ENCODE peak calls at places on chromosomes 6 and 20, in eight cellular contexts. L is HEK293T; G is HTR-8/SVneo; A is smooth muscle cell of the brain vasculature; V is D341Med; C is left ventricle myocardium superior; E is substantia nigra; F is activated CD4-positive, alpha-beta T cell treated with anti-CD3 and anti-CD28 coated beads for 36 hours. O is an unnamed sample.

GRCh38 chr6:31299511-31299910 is 27.6 kb upstream of the HLA-C start:
- DNase-seq in L (no peak), G (no peak), A (no peak), V (peak), C (no peak), E (no peak), F (no peak), O (no peak)

GRCh38 chr6:25083784-25084507 is 148.2 kb upstream of the RIPOR2 start:
- DNase-seq in L (no peak), G (no peak), A (no peak), V (no peak), C (no peak), E (no peak), F (no peak), O (no peak)

GRCh38 chr20:48584391-48585249 is 243.2 kb downstream of the PREX1 start:
- DNase-seq in L (peak), G (no peak), A (no peak), V (no peak), C (no peak), E (no peak), F (no peak), O (no peak)

GRCh38 chr6:12354499-12354898 is 64.3 kb downstream of the EDN1 start:
- DNase-seq in L (no peak), G (no peak), A (peak), V (no peak), C (no peak), E (no peak), F (no peak), O (peak)

GRCh38 chr6:167093922-167094432 is 28.9 kb upstream of the CCR6 start:
- DNase-seq in L (no peak), G (no peak), A (no peak), V (no peak), C (peak), E (no peak), F (peak), O (no peak)

GRCh38 chr6:119736680-119737079 is 387.1 kb upstream of the MAN1A1 start:
- DNase-seq in L (no peak), G (no peak), A (no peak), V (no peak), C (no peak), E (no peak), F (no peak), O (no peak)

GRCh38 chr6:34384305-34385153 is 7.9 kb downstream of the NUDT3 start:
- DNase-seq in L (no peak), G (no peak), A (no peak), V (no peak), C (no peak), E (no peak), F (no peak), O (no peak)

GRCh38 chr20:5215592-5216304 is 88.9 kb downstream of the CDS2 start:
- DNase-seq in L (no peak), G (no peak), A (no peak), V (no peak), C (no peak), E (no peak), F (no peak), O (no peak)

GRCh38 chr6:111242452-111242851 is 155.1 kb downstream of the SLC16A10 start:
- DNase-seq in L (no peak), G (peak), A (no peak), V (no peak), C (no peak), E (no peak), F (no peak), O (peak)

GRCh38 chr6:138087549-138087948 is 19.7 kb downstream of the PERP start:
- DNase-seq in L (no peak), G (no peak), A (no peak), V (no peak), C (no peak), E (no peak), F (no peak), O (no peak)

GRCh38 chr6:159168536-159169192 is 536 bp upstream of the FNDC1 start:
- DNase-seq in L (peak), G (peak), A (no peak), V (peak), C (peak), E (no peak), F (peak), O (no peak)

GRCh38 chr6:142756215-142756630 is 188.8 kb downstream of the HIVEP2 start:
- DNase-seq in L (no peak), G (peak), A (no peak), V (no peak), C (no peak), E (no peak), F (no peak), O (peak)

GRCh38 chr6:37251211-37251610 is 6.4 kb upstream of the TBC1D22B start:
- DNase-seq in L (no peak), G (no peak), A (no peak), V (no peak), C (no peak), E (no peak), F (no peak), O (no peak)

GRCh38 chr6:62150048-62150663 is 135.9 kb downstream of the KHDRBS2 start:
- DNase-seq in L (peak), G (peak), A (no peak), V (peak), C (no peak), E (peak), F (peak), O (no peak)

GRCh38 chr6:13641315-13641714 is 26.2 kb downstream of the NOL7 start:
- DNase-seq in L (no peak), G (no peak), A (no peak), V (no peak), C (no peak), E (no peak), F (no peak), O (no peak)

GRCh38 chr6:26216886-26217713 is 129.9 kb downstream of the HFE start:
- DNase-seq in L (no peak), G (no peak), A (no peak), V (peak), C (peak), E (peak), F (peak), O (peak)

GRCh38 chr20:45968081-45968671 is 3.8 kb downstream of the ZNF335 start:
- DNase-seq in L (no peak), G (no peak), A (no peak), V (no peak), C (peak), E (no peak), F (no peak), O (peak)

GRCh38 chr6:24458937-24459336 is 30.4 kb downstream of the GPLD1 start:
- DNase-seq in L (no peak), G (no peak), A (no peak), V (no peak), C (no peak), E (no peak), F (no peak), O (no peak)

GRCh38 chr6:81204741-81205140 is 547.7 kb downstream of the TENT5A start:
- DNase-seq in L (no peak), G (no peak), A (no peak), V (no peak), C (no peak), E (no peak), F (no peak), O (peak)

GRCh38 chr20:32564921-32565734 is 20.0 kb downstream of the NOL4L start:
- DNase-seq in L (no peak), G (no peak), A (no peak), V (no peak), C (peak), E (peak), F (no peak), O (no peak)

GRCh38 chr6:143059616-143060353 is 904 bp upstream of the AIG1 start:
- DNase-seq in L (no peak), G (peak), A (no peak), V (no peak), C (no peak), E (no peak), F (peak), O (peak)

GRCh38 chr6:131112252-131112651 is 23.0 kb upstream of the AKAP7 start:
- DNase-seq in L (no peak), G (no peak), A (no peak), V (no peak), C (no peak), E (no peak), F (no peak), O (no peak)

GRCh38 chr6:5562277-5562676 is 301.0 kb downstream of the FARS2 start:
- DNase-seq in L (no peak), G (no peak), A (no peak), V (no peak), C (no peak), E (no peak), F (no peak), O (no peak)

GRCh38 chr20:23358923-23359572 is 2.9 kb upstream of the GZF1 start:
- DNase-seq in L (no peak), G (no peak), A (no peak), V (no peak), C (no peak), E (no peak), F (no peak), O (no peak)

GRCh38 chr20:57450419-57450818 is 59.2 kb downstream of the RBM38 start:
- DNase-seq in L (no peak), G (peak), A (no peak), V (no peak), C (peak), E (peak), F (no peak), O (no peak)

GRCh38 chr20:48614593-48615274 is 213.1 kb downstream of the PREX1 start:
- DNase-seq in L (no peak), G (no peak), A (no peak), V (no peak), C (no peak), E (no peak), F (no peak), O (no peak)

GRCh38 chr6:82801083-82801482 is 264.6 kb downstream of the UBE3D start:
- DNase-seq in L (no peak), G (no peak), A (no peak), V (no peak), C (no peak), E (no peak), F (no peak), O (no peak)

GRCh38 chr6:33960345-33961313 is 156.8 kb upstream of the MLN start:
- DNase-seq in L (no peak), G (no peak), A (no peak), V (no peak), C (no peak), E (no peak), F (no peak), O (peak)

GRCh38 chr6:87200469-87201174 is 45.3 kb downstream of the ZNF292 start:
- DNase-seq in L (no peak), G (no peak), A (no peak), V (no peak), C (no peak), E (no peak), F (no peak), O (no peak)

GRCh38 chr20:18983796-18984195 is 170.2 kb downstream of the SCP2D1 start:
- DNase-seq in L (no peak), G (no peak), A (no peak), V (no peak), C (no peak), E (no peak), F (no peak), O (no peak)

GRCh38 chr6:28866342-28867077 is 57.3 kb downstream of the TRIM27 start:
- DNase-seq in L (no peak), G (no peak), A (no peak), V (peak), C (peak), E (peak), F (peak), O (peak)

GRCh38 chr6:65448806-65449397 is 258.1 kb downstream of the EYS start:
- DNase-seq in L (no peak), G (no peak), A (no peak), V (no peak), C (no peak), E (no peak), F (no peak), O (no peak)

GRCh38 chr6:44828780-44829179 is 441.3 kb downstream of the CDC5L start:
- DNase-seq in L (no peak), G (no peak), A (no peak), V (no peak), C (no peak), E (no peak), F (no peak), O (no peak)

GRCh38 chr6:115706324-115706723 is 354.4 kb downstream of the FRK start:
- DNase-seq in L (no peak), G (no peak), A (no peak), V (no peak), C (no peak), E (no peak), F (no peak), O (no peak)